ENCODE peak calls at places on chromosomes 7 and 10, in five cellular contexts. R is neural crest cell; C is activated T-cell treated with anti-CD3 and anti-CD28 coated beads, Interleukin-2, amount 50 U/mL, for 72 hours; Y is A172; I is naive B cell. G is an unnamed sample.

GRCh38 chr7:30523466-30523865 is 18.8 kb upstream of the GGCT start:
- DNase-seq in Y (no peak), C (no peak), I (no peak), R (no peak), G (no peak)

GRCh38 chr10:15802375-15802949 is 57.8 kb downstream of the MINDY3 start:
- DNase-seq in C (peak), Y (no peak), I (no peak), R (no peak), G (no peak)

GRCh38 chr7:30019960-30020359 is 6.5 kb downstream of the FKBP14 start:
- DNase-seq in C (no peak), R (no peak), Y (no peak), I (no peak), G (no peak)

GRCh38 chr7:54712777-54713176 is 46.2 kb downstream of the SEC61G start:
- DNase-seq in I (no peak), R (no peak), C (no peak), Y (no peak), G (no peak)

GRCh38 chr7:43454936-43455518 is 127.9 kb upstream of the STK17A start:
- DNase-seq in Y (peak), R (no peak), I (peak), C (no peak), G (peak)

GRCh38 chr7:16929146-16929762 is 47.5 kb upstream of the AGR3 start:
- DNase-seq in C (no peak), R (no peak), Y (no peak), I (peak), G (no peak)

GRCh38 chr7:106061301-106061979 is 50.7 kb downstream of the SYPL1 start:
- DNase-seq in C (no peak), R (no peak), I (peak), Y (no peak), G (no peak)

GRCh38 chr10:86082556-86082955 is 284.0 kb downstream of the GRID1 start:
- DNase-seq in I (no peak), Y (no peak), C (no peak), R (no peak), G (no peak)

GRCh38 chr7:143494622-143495021 is 16.9 kb downstream of the TAS2R41 start:
- DNase-seq in R (no peak), I (no peak), Y (no peak), C (no peak), G (no peak)

GRCh38 chr10:50554995-50555568 is 68.7 kb downstream of the SGMS1 start:
- DNase-seq in C (no peak), I (no peak), Y (no peak), R (no peak), G (peak)

GRCh38 chr7:79298145-79298760 is 155.2 kb downstream of the MAGI2 start:
- DNase-seq in I (no peak), C (peak), Y (peak), R (peak), G (peak)

GRCh38 chr7:99490878-99491277 is 9.2 kb downstream of the ZNF394 start:
- DNase-seq in R (no peak), Y (no peak), I (no peak), C (no peak), G (no peak)

GRCh38 chr7:3063016-3063753 is 19.5 kb upstream of the CARD11 start:
- DNase-seq in C (peak), I (no peak), R (no peak), Y (no peak), G (no peak)

GRCh38 chr7:31373337-31374289 is 33.1 kb upstream of the NEUROD6 start:
- DNase-seq in C (no peak), I (no peak), Y (peak), R (peak), G (peak)

GRCh38 chr7:90843467-90843866 is 247.3 kb downstream of the CDK14 start:
- DNase-seq in C (no peak), I (no peak), Y (no peak), R (no peak), G (no peak)

G was measured in MCF 10A.